ENCODE peak calls at places on chromosomes 4 and X, in nine cellular contexts. Y, V, J, M, I, U, C, Z and A are unnamed samples.

GRCh38 chr4:17013382-17014006 is 115.0 kb upstream of the LDB2 start:
- DNase-seq in Y (peak), V (no peak), J (no peak), M (no peak), I (no peak), U (no peak), C (no peak), Z (no peak), A (no peak)

GRCh38 chr4:15455290-15455689 is 14.4 kb upstream of the CC2D2A start:
- DNase-seq in Y (peak), V (no peak), J (peak), M (no peak), I (no peak), U (no peak), C (no peak), Z (no peak), A (no peak)

GRCh38 chr4:56650259-56651070 is 30.6 kb downstream of the HOPX start:
- DNase-seq in Y (no peak), V (no peak), J (no peak), M (no peak), I (no peak), U (no peak), C (no peak), Z (no peak), A (no peak)

GRCh38 chrX:129693343-129693742 is 38.6 kb upstream of the APLN start:
- DNase-seq in Y (no peak), V (no peak), J (no peak), M (no peak), I (no peak), U (no peak), C (no peak), Z (no peak), A (no peak)

GRCh38 chrX:136259543-136259942 is 8.3 kb upstream of the MAP7D3 start:
- DNase-seq in Y (peak), V (no peak), J (peak), M (no peak), I (no peak), U (no peak), C (no peak), Z (peak), A (no peak)

GRCh38 chrX:46929439-46930018 is 17.3 kb downstream of the JADE3 start:
- DNase-seq in Y (peak), V (no peak), J (peak), M (no peak), I (no peak), U (no peak), C (no peak), Z (no peak), A (no peak)

GRCh38 chr4:10243856-10244255 is 127.3 kb upstream of the WDR1 start:
- DNase-seq in Y (no peak), V (no peak), J (no peak), M (no peak), I (no peak), U (no peak), C (no peak), Z (no peak), A (no peak)

GRCh38 chrX:48818866-48819265 is 7.4 kb upstream of the ERAS start:
- DNase-seq in Y (no peak), V (no peak), J (no peak), M (no peak), I (no peak), U (no peak), C (no peak), Z (no peak), A (no peak)

GRCh38 chr4:130335417-130336194 is 1239.7 kb downstream of the C4orf33 start:
- DNase-seq in Y (no peak), V (no peak), J (no peak), M (no peak), I (no peak), U (no peak), C (no peak), Z (no peak), A (no peak)

GRCh38 chrX:44506688-44507087 is 36.0 kb downstream of the FUNDC1 start:
- DNase-seq in Y (no peak), V (no peak), J (no peak), M (no peak), I (no peak), U (no peak), C (no peak), Z (no peak), A (no peak)

GRCh38 chr4:169238445-169238844 is 32.3 kb downstream of the SH3RF1 start:
- DNase-seq in Y (peak), V (no peak), J (no peak), M (no peak), I (no peak), U (no peak), C (no peak), Z (no peak), A (no peak)

GRCh38 chr4:22515145-22515887 is 550 bp downstream of the ADGRA3 start:
- DNase-seq in Y (peak), V (no peak), J (peak), M (peak), I (peak), U (peak), C (peak), Z (peak), A (peak)

GRCh38 chrX:38804481-38805293 is 3.4 kb downstream of the MID1IP1 start:
- DNase-seq in Y (peak), V (peak), J (no peak), M (no peak), I (no peak), U (peak), C (no peak), Z (peak), A (no peak)

GRCh38 chrX:51857159-51857733 is 36.2 kb upstream of the MAGED1 start:
- DNase-seq in Y (no peak), V (no peak), J (no peak), M (no peak), I (no peak), U (no peak), C (no peak), Z (no peak), A (no peak)

GRCh38 chrX:154734101-154734781 is 16.6 kb downstream of the GAB3 start:
- DNase-seq in Y (peak), V (no peak), J (peak), M (no peak), I (peak), U (no peak), C (no peak), Z (peak), A (no peak)

GRCh38 chr4:56641494-56642051 is 39.5 kb downstream of the HOPX start:
- DNase-seq in Y (peak), V (no peak), J (peak), M (no peak), I (no peak), U (no peak), C (no peak), Z (no peak), A (no peak)

GRCh38 chr4:88033309-88033708 is 25.9 kb downstream of the PKD2 start:
- DNase-seq in Y (peak), V (no peak), J (peak), M (peak), I (no peak), U (peak), C (no peak), Z (peak), A (no peak)

GRCh38 chr4:2066571-2067445 is 7.7 kb downstream of the NAT8L start:
- DNase-seq in Y (no peak), V (no peak), J (no peak), M (no peak), I (no peak), U (no peak), C (no peak), Z (no peak), A (no peak)

GRCh38 chrX:44874481-44875184 is 1.6 kb downstream of the KDM6A start:
- DNase-seq in Y (peak), V (no peak), J (no peak), M (peak), I (peak), U (peak), C (no peak), Z (peak), A (no peak)

GRCh38 chrX:122816288-122816687 is 367.8 kb upstream of the GRIA3 start:
- DNase-seq in Y (no peak), V (no peak), J (no peak), M (no peak), I (no peak), U (no peak), C (no peak), Z (peak), A (no peak)

GRCh38 chrX:79524642-79525041 is 157.5 kb upstream of the ITM2A start:
- DNase-seq in Y (peak), V (no peak), J (no peak), M (no peak), I (no peak), U (peak), C (no peak), Z (peak), A (no peak)

GRCh38 chr4:58587856-58588255 is 1477.7 kb upstream of the IGFBP7 start:
- DNase-seq in Y (no peak), V (no peak), J (no peak), M (no peak), I (no peak), U (no peak), C (no peak), Z (no peak), A (no peak)

GRCh38 chrX:142036111-142036510 is 132.4 kb downstream of the MAGEC1 start:
- DNase-seq in Y (peak), V (no peak), J (no peak), M (no peak), I (no peak), U (no peak), C (no peak), Z (no peak), A (no peak)

GRCh38 chr4:108416831-108417230 is 203.5 kb upstream of the RPL34 start:
- DNase-seq in Y (no peak), V (no peak), J (no peak), M (no peak), I (no peak), U (no peak), C (no peak), Z (no peak), A (no peak)